ENCODE peak calls at places on chromosome 20, in ten cellular contexts. T is BE2C; U is AG10803; X is IMR-90; F is foreskin fibroblast; L is activated CD8-positive, alpha-beta T cell treated with anti-CD3 and anti-CD28 coated beads for 36 hours; R is GM13976; K is left lung; Z is pancreas; O is HL-60. I is an unnamed sample.

GRCh38 chr20:46317685-46318177 is 9.4 kb upstream of the CDH22 start:
- DNase-seq in T (no peak), U (no peak), X (no peak), F (no peak), L (no peak), R (no peak), K (no peak), Z (no peak), O (no peak), I (no peak)

GRCh38 chr20:13874269-13875158 is 89.7 kb downstream of the NDUFAF5 start:
- DNase-seq in T (no peak), U (no peak), X (no peak), F (no peak), L (no peak), R (no peak), K (no peak), Z (no peak), O (no peak), I (no peak)

GRCh38 chr20:48738399-48739304 is 89.1 kb downstream of the PREX1 start:
- DNase-seq in T (no peak), U (no peak), X (no peak), F (no peak), L (peak), R (peak), K (no peak), Z (no peak), O (peak), I (peak)

GRCh38 chr20:5135363-5136012 is 8.7 kb downstream of the CDS2 start:
- DNase-seq in T (no peak), U (no peak), X (no peak), F (no peak), L (no peak), R (no peak), K (no peak), Z (no peak), O (no peak), I (no peak)

GRCh38 chr20:18543932-18544331 is 23.3 kb upstream of the SMIM26 start:
- DNase-seq in T (no peak), U (no peak), X (no peak), F (no peak), L (no peak), R (no peak), K (no peak), Z (peak), O (no peak), I (no peak)

GRCh38 chr20:33076662-33077398 is 2.6 kb upstream of the BPIFB4 start:
- DNase-seq in T (no peak), U (no peak), X (no peak), F (no peak), L (peak), R (no peak), K (no peak), Z (no peak), O (peak), I (no peak)

GRCh38 chr20:48767269-48767960 is 60.4 kb downstream of the PREX1 start:
- DNase-seq in T (no peak), U (no peak), X (no peak), F (no peak), L (peak), R (no peak), K (no peak), Z (no peak), O (no peak), I (no peak)

GRCh38 chr20:24411003-24411402 is 58.4 kb upstream of the SYNDIG1 start:
- DNase-seq in T (no peak), U (no peak), X (no peak), F (no peak), L (no peak), R (no peak), K (no peak), Z (no peak), O (no peak), I (no peak)

GRCh38 chr20:39823239-39823638 is 861.1 kb downstream of the DHX35 start:
- DNase-seq in T (no peak), U (peak), X (peak), F (peak), L (no peak), R (no peak), K (no peak), Z (no peak), O (no peak), I (no peak)

GRCh38 chr20:22773326-22773725 is 189.0 kb upstream of the FOXA2 start:
- DNase-seq in T (no peak), U (no peak), X (no peak), F (no peak), L (no peak), R (no peak), K (no peak), Z (no peak), O (no peak), I (no peak)

GRCh38 chr20:19047040-19047950 is 165.1 kb upstream of the SLC24A3 start:
- DNase-seq in T (no peak), U (no peak), X (no peak), F (no peak), L (no peak), R (no peak), K (peak), Z (no peak), O (no peak), I (no peak)

GRCh38 chr20:4597215-4597614 is 124.5 kb upstream of the PRND start:
- DNase-seq in T (no peak), U (no peak), X (no peak), F (no peak), L (no peak), R (no peak), K (no peak), Z (no peak), O (no peak), I (no peak)

DNA sequence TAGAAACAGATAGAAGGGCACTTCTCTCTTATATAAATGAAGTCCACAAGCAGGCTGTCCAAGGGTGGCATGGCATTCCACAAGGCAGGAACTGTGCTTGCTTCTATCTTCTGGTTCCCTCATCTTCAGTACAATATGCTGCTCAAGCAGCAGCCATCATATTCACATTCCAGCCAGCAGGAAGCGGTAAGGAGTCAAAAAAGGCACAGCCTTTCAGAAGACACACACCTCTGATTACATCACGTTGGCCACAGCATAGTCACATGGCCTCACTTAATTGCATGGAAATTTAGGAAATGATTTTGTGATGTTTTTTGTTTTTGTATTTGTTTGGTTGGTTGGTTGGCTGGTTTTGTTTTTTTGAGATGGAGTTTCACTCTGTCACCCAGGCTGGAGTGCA is 19.0 kb downstream of the REM1 start:
- DNase-seq in T (peak), U (peak), X (peak), F (no peak), L (no peak), R (no peak), K (no peak), Z (no peak), O (peak), I (no peak)
- TF ChIP-seq CTCF in T (peak), U (peak), X (peak), F (peak), L (no peak), R (no peak), K (no peak), Z (no peak), O (no peak), I (no peak)

GRCh38 chr20:25534845-25535244 is 50.5 kb downstream of the NINL start:
- DNase-seq in T (no peak), U (no peak), X (no peak), F (no peak), L (no peak), R (no peak), K (no peak), Z (no peak), O (no peak), I (no peak)
- TF ChIP-seq CTCF in T (no peak), U (no peak), X (no peak), F (no peak), L (no peak), R (no peak), K (no peak), Z (no peak), O (no peak), I (no peak)

DNA sequence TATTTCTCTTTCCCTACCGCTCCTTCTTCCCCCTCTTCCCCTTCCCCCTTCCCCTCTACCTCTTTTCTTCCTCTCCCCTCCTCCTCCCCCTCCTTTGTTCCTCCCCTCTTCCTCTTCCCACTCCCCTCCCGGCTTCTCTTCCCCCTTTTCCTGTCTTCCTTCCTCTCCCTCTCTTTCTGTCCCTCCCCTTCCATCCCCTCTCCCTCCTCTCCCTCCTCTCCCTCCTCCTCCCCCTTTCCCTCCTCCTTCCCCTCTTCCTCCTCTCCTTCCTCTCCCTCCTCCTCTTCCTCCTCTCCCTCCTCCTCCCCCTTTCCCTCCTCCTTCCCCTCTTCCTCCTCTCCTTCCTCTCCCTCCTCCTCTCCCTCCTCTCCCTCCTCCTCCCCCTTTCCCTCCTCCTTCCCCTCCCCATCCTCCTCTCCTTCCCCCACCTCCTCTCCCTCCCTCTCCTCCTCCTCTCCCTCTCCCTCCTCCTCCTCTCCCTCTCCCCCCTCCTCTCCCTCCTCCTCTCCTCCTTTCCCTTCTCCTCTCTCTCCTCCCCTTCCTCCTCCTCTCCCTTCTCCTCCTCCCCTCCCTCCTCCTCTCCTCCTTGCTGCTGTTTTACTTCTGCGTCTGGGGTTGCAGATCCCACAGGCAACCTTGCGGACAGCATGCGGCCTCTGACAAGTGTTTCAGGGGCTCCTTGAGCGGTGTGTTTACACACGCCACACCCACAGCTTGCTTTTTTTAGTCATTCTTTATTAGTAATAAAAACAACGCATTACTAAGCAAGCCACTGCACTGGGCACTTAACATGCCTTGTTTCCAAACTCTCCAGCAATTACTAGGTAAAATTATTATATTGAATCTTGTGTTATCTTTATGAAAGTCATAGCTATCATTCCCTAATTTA is 81.7 kb downstream of the TFAP2C start:
- DNase-seq in T (no peak), U (no peak), X (peak), F (peak), L (no peak), R (no peak), K (peak), Z (no peak), O (no peak), I (no peak)
- TF ChIP-seq CTCF in T (no peak), U (no peak), X (no peak), F (no peak), L (no peak), R (no peak), K (no peak), Z (no peak), O (no peak), I (no peak)

DNA sequence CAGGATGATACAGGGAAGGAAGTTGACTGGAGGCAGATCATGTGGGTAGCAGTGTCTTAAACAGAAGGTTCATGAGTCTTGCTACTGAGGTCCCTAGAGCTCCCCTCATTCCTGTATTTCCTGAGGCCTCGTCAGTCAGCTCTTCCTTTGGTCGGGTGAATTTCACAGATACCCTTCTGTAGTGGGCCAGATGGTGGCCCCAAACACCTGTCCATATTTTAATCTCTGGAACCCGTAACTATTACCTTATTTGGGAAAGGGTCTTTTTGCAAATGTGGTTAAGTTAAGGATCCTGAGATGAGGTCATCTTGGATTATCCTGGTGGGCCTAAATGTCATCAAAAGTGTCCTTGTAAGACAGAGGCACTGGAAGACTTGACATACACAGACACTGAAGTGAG is 9.6 kb downstream of the KCNS1 start:
- DNase-seq in T (no peak), U (no peak), X (no peak), F (no peak), L (no peak), R (no peak), K (no peak), Z (no peak), O (no peak), I (no peak)
- TF ChIP-seq CTCF in T (no peak), U (no peak), X (no peak), F (no peak), L (no peak), R (no peak), K (no peak), Z (no peak), O (no peak), I (no peak)

GRCh38 chr20:36523341-36523740 is 18.0 kb upstream of the MYL9 start:
- DNase-seq in T (no peak), U (no peak), X (peak), F (no peak), L (no peak), R (no peak), K (no peak), Z (no peak), O (no peak), I (no peak)
- TF ChIP-seq CTCF in T (no peak), U (no peak), X (no peak), F (no peak), L (no peak), R (no peak), K (no peak), Z (no peak), O (no peak), I (no peak)

GRCh38 chr20:62215991-62216635 is 4.0 kb downstream of the HRH3 start:
- DNase-seq in T (no peak), U (no peak), X (no peak), F (no peak), L (no peak), R (no peak), K (no peak), Z (peak), O (no peak), I (no peak)

GRCh38 chr20:62215020-62215990 is 4.8 kb downstream of the HRH3 start:
- DNase-seq in T (no peak), U (no peak), X (no peak), F (no peak), L (no peak), R (no peak), K (no peak), Z (peak), O (no peak), I (no peak)

GRCh38 chr20:62211769-62212288 is 8.2 kb downstream of the HRH3 start:
- DNase-seq in T (no peak), U (no peak), X (no peak), F (no peak), L (no peak), R (no peak), K (no peak), Z (peak), O (no peak), I (no peak)

GRCh38 chr20:62212309-62212708 is 7.8 kb downstream of the HRH3 start:
- DNase-seq in T (no peak), U (no peak), X (no peak), F (no peak), L (no peak), R (no peak), K (no peak), Z (peak), O (no peak), I (no peak)

GRCh38 chr20:62214067-62214466 is 6.0 kb downstream of the HRH3 start:
- DNase-seq in T (no peak), U (no peak), X (no peak), F (no peak), L (no peak), R (no peak), K (no peak), Z (peak), O (no peak), I (no peak)
- TF ChIP-seq CTCF in T (no peak), U (no peak), X (no peak), F (no peak), L (no peak), R (no peak), K (no peak), Z (no peak), O (no peak), I (no peak)

GRCh38 chr20:52001999-52002666 is 189.4 kb downstream of the ZFP64 start:
- DNase-seq in T (no peak), U (no peak), X (peak), F (no peak), L (no peak), R (no peak), K (no peak), Z (no peak), O (no peak), I (no peak)
- TF ChIP-seq CTCF in T (peak), U (peak), X (peak), F (peak), L (no peak), R (no peak), K (no peak), Z (no peak), O (no peak), I (no peak)